ENCODE peak calls at places on chromosomes 3 and 15, in four cellular contexts. K is IMR-90, A is mesendoderm, U is H9. Q is an unnamed sample.

GRCh38 chr3:127791221-127791913 is 30.9 kb downstream of the MGLL start:
- DNase-seq in K (peak; percentile 90), U (peak; percentile 62), A (peak; percentile 75), Q (no peak)

GRCh38 chr3:114451051-114451451 is 157.2 kb downstream of the TIGIT start:
- DNase-seq in K (no peak), A (no peak), U (no peak), Q (no peak)

GRCh38 chr15:77727635-77728311 is 95.1 kb upstream of the LINGO1 start:
- DNase-seq in A (no peak), K (no peak), U (no peak), Q (no peak)

GRCh38 chr3:4888913-4889846 is 90.1 kb upstream of the BHLHE40 start:
- DNase-seq in K (no peak), A (no peak), U (no peak), Q (no peak)

GRCh38 chr3:122795674-122795969 is 753 bp downstream of the SLC49A4 start:
- DNase-seq in A (no peak), U (no peak), K (peak; percentile 2), Q (no peak)

GRCh38 chr3:61894988-61895935 is 333.9 kb downstream of the PTPRG start:
- DNase-seq in A (peak; percentile 85), K (peak; percentile 90), U (peak; percentile 53), Q (no peak)

GRCh38 chr15:27845535-27846369 is 253.4 kb downstream of the OCA2 start:
- DNase-seq in U (no peak), K (no peak), A (no peak), Q (peak; percentile 23)

GRCh38 chr3:125300416-125300815 is 74.7 kb downstream of the ZNF148 start:
- DNase-seq in K (peak; percentile 84), U (no peak), A (no peak), Q (no peak)

GRCh38 chr3:119628816-119629445 is 31.2 kb downstream of the PLA1A start:
- DNase-seq in A (no peak), U (no peak), K (no peak), Q (no peak)

GRCh38 chr3:159886050-159886449 is 102.6 kb upstream of the IL12A start:
- DNase-seq in K (no peak), U (no peak), A (no peak), Q (no peak)

GRCh38 chr3:116473602-116474001 is 28.3 kb upstream of the LSAMP start:
- DNase-seq in U (no peak), K (peak; percentile 45), A (peak; percentile 83), Q (no peak)

GRCh38 chr15:62618432-62618831 is 424.1 kb upstream of the TPM1 start:
- DNase-seq in A (peak; percentile 31), K (peak; percentile 94), U (no peak), Q (no peak)

GRCh38 chr3:35335703-35336102 is 303.6 kb upstream of the ARPP21 start:
- DNase-seq in U (no peak), A (peak; percentile 19), K (no peak), Q (no peak)

GRCh38 chr3:41243183-41243582 is 43.9 kb downstream of the CTNNB1 start:
- DNase-seq in A (no peak), U (no peak), K (no peak), Q (no peak)

GRCh38 chr3:150142936-150143335 is 172.2 kb upstream of the PFN2 start:
- DNase-seq in A (no peak), U (no peak), K (no peak), Q (no peak)

GRCh38 chr3:99969133-99969532 is 145.2 kb downstream of the FILIP1L start:
- DNase-seq in A (no peak), U (no peak), K (no peak), Q (no peak)

GRCh38 chr15:82159922-82160321 is 102.6 kb downstream of the EFL1 start:
- DNase-seq in K (peak; percentile 100), U (no peak), A (peak; percentile 78), Q (no peak)

GRCh38 chr3:8183627-8184026 is 318.0 kb upstream of the LMCD1 start:
- DNase-seq in A (no peak), U (no peak), K (no peak), Q (no peak)

GRCh38 chr3:57160046-57160730 is 5.0 kb downstream of the IL17RD start:
- DNase-seq in A (peak; percentile 92), K (no peak), U (peak; percentile 74), Q (no peak)

GRCh38 chr3:13637953-13638352 is 89.0 kb downstream of the FBLN2 start:
- DNase-seq in A (no peak), K (no peak), U (no peak), Q (no peak)

GRCh38 chr15:88028024-88028423 is 228.5 kb downstream of the NTRK3 start:
- DNase-seq in A (no peak), K (no peak), U (peak; percentile 49), Q (no peak)

GRCh38 chr3:189797103-189797850 is 166.1 kb downstream of the TP63 start:
- DNase-seq in A (no peak), U (no peak), K (no peak), Q (no peak)

GRCh38 chr15:66842710-66843441 is 140.8 kb downstream of the SMAD6 start:
- DNase-seq in K (peak; percentile 59), A (peak; percentile 96), U (no peak), Q (no peak)

GRCh38 chr3:143063018-143063417 is 56.6 kb upstream of the CHST2 start:
- DNase-seq in K (peak; percentile 68), U (no peak), A (peak; percentile 10), Q (no peak)

GRCh38 chr15:62262305-62262941 is 97.3 kb upstream of the C2CD4B start:
- DNase-seq in K (peak; percentile 4), A (peak; percentile 29), U (no peak), Q (no peak)

GRCh38 chr15:99073008-99073714 is 31.7 kb upstream of the SYNM start:
- DNase-seq in K (peak; percentile 5), U (no peak), A (peak; percentile 42), Q (no peak)

GRCh38 chr15:101381671-101382212 is 86.7 kb upstream of the SNRPA1 start:
- DNase-seq in U (no peak), A (no peak), K (no peak), Q (no peak)

GRCh38 chr3:66693461-66693912 is 192.7 kb upstream of the LRIG1 start:
- DNase-seq in K (peak; percentile 43), A (no peak), U (no peak), Q (no peak)

GRCh38 chr3:50550079-50550736 is 17.3 kb downstream of the C3orf18 start:
- DNase-seq in K (peak; percentile 20), U (peak; percentile 81), A (peak; percentile 77), Q (no peak)

GRCh38 chr3:50552598-50552997 is 14.9 kb downstream of the C3orf18 start:
- DNase-seq in K (no peak), A (no peak), U (no peak), Q (no peak)

GRCh38 chr3:50551293-50552057 is 16.1 kb downstream of the C3orf18 start:
- DNase-seq in U (no peak), K (no peak), A (no peak), Q (no peak)

GRCh38 chr3:50552058-50552435 is 15.5 kb downstream of the C3orf18 start:
- DNase-seq in U (no peak), K (no peak), A (no peak), Q (no peak)

DNA sequence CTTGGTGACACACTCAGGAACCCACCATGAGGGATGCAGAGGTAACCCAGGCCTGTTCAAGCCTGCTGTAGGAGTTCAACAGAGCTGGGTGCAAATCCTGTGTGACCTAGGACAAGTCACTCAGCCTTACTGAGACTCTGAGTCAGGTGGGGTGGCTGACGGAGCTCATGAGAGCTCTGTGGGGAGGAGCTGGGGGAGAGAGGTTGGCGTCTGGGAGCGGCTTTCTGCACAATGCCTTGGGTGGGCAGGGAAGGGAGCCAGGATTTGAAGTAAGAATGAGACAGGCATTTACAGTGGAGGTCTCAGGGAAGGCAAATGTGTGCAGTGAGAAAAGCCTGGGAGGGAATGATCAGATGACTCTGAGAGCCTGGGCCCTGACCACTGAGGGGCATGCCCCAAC is 18.3 kb downstream of the C3orf18 start:
- DNase-seq in U (no peak), K (no peak), A (no peak), Q (no peak)
- H4K5ac ChIP-seq in U (no peak overlapping the region), K (no peak overlapping the region), A (no peak overlapping the region), Q (no peak overlapping the region)

GRCh38 chr3:194779729-194780224 is 94.1 kb downstream of the FAM43A start:
- DNase-seq in A (no peak), K (no peak), U (no peak), Q (no peak)

GRCh38 chr3:194784341-194784740 is 98.7 kb downstream of the FAM43A start:
- DNase-seq in U (no peak), K (no peak), A (no peak), Q (no peak)

GRCh38 chr3:194780706-194781105 is 95.0 kb downstream of the FAM43A start:
- DNase-seq in A (no peak), U (no peak), K (no peak), Q (no peak)

GRCh38 chr3:194782767-194783404 is 97.2 kb downstream of the FAM43A start:
- DNase-seq in U (no peak), K (peak; percentile 4), A (no peak), Q (no peak)

GRCh38 chr3:194781617-194782016 is 95.9 kb downstream of the FAM43A start:
- DNase-seq in U (no peak), K (no peak), A (no peak), Q (no peak)
- H4K5ac ChIP-seq in U (no peak overlapping the region), K (no peak overlapping the region), A (no peak overlapping the region), Q (no peak overlapping the region)

GRCh38 chr15:71279757-71280141 is 164.5 kb downstream of the THSD4 start:
- DNase-seq in U (no peak), K (no peak), A (no peak), Q (no peak)
- H4K5ac ChIP-seq in U (no peak overlapping the region), K (peak overlapping the region; percentile 86), A (no peak overlapping the region), Q (no peak overlapping the region)

GRCh38 chr3:194306771-194307640 is 44.1 kb downstream of the CPN2 start:
- DNase-seq in K (no peak), U (no peak), A (no peak), Q (no peak)
- H4K5ac ChIP-seq in K (no peak overlapping the region), U (no peak overlapping the region), A (no peak overlapping the region), Q (no peak overlapping the region)

DNA sequence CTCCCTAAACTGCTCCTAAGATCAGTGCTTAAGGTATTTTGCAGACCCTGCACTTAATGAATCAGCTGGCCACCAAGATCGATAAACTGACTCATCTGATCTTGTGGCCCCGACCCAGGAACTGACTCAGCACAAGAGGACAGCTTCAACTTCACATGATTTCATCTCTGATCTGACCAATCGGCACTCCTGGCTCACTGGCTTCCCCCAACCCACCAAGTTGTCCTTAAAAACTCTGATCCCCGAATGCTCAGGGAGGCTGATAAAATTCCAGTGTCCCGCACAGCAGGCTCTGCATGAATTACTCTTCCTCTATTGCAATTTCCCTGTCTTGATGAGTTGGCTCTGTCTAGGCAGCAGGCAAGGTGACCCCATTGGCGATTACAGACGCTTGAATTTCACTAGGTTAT is 13.5 kb downstream of the HTR3E start:
- DNase-seq in A (peak; percentile 69), U (peak; percentile 52), K (peak; percentile 79), Q (no peak)
- H4K5ac ChIP-seq in A (no peak overlapping the region), U (no peak overlapping the region), K (no peak overlapping the region), Q (no peak overlapping the region)

GRCh38 chr15:57915827-57916531 is 149.5 kb downstream of the ALDH1A2 start:
- DNase-seq in U (no peak), A (no peak), K (no peak), Q (no peak)
- H4K5ac ChIP-seq in U (no peak overlapping the region), A (no peak overlapping the region), K (no peak overlapping the region), Q (no peak overlapping the region)

GRCh38 chr3:87200059-87200458 is 27.1 kb upstream of the CHMP2B start:
- DNase-seq in K (no peak), U (no peak), A (no peak), Q (no peak)

GRCh38 chr3:87206070-87206469 is 21.0 kb upstream of the CHMP2B start:
- DNase-seq in A (no peak), U (no peak), K (peak; percentile 86), Q (no peak)

GRCh38 chr3:87207500-87207899 is 19.6 kb upstream of the CHMP2B start:
- DNase-seq in U (no peak), A (no peak), K (no peak), Q (no peak)

GRCh38 chr3:87206635-87207034 is 20.5 kb upstream of the CHMP2B start:
- DNase-seq in U (no peak), A (no peak), K (no peak), Q (no peak)

GRCh38 chr3:87203807-87204206 is 23.3 kb upstream of the CHMP2B start:
- DNase-seq in A (peak; percentile 50), K (no peak), U (no peak), Q (no peak)
- H4K5ac ChIP-seq in A (no peak overlapping the region), K (no peak overlapping the region), U (no peak overlapping the region), Q (no peak overlapping the region)

Q was measured in H1.